ENCODE peak calls at places on chromosomes 11 and 22, in nine cellular contexts. L, G, R, A, T, S, C, O and B are unnamed samples.

GRCh38 chr11:116062526-116063171 is 558.4 kb upstream of the CADM1 start:
- DNase-seq in L (no peak), G (no peak), R (no peak), A (peak), T (no peak), S (no peak), C (no peak), O (no peak), B (no peak)

GRCh38 chr11:65856689-65857499 is 1.1 kb downstream of the CFL1 start:
- DNase-seq in L (peak), G (no peak), R (peak), A (peak), T (peak), S (peak), C (peak), O (peak), B (peak)

GRCh38 chr22:29306830-29307657 is 594 bp downstream of the GAS2L1 start:
- DNase-seq in L (peak), G (no peak), R (peak), A (no peak), T (peak), S (peak), C (peak), O (peak), B (peak)

GRCh38 chr11:106275151-106275550 is 197.7 kb downstream of the AASDHPPT start:
- DNase-seq in L (peak), G (no peak), R (no peak), A (no peak), T (no peak), S (no peak), C (no peak), O (no peak), B (no peak)

GRCh38 chr11:57480409-57481137 is 20.2 kb downstream of the RTN4RL2 start:
- DNase-seq in L (peak), G (no peak), R (peak), A (peak), T (no peak), S (peak), C (peak), O (peak), B (peak)

GRCh38 chr11:74695705-74696280 is 35.4 kb downstream of the CHRDL2 start:
- DNase-seq in L (peak), G (no peak), R (no peak), A (no peak), T (no peak), S (no peak), C (no peak), O (no peak), B (no peak)

GRCh38 chr22:30078320-30079311 is 1.6 kb upstream of the HORMAD2 start:
- DNase-seq in L (no peak), G (no peak), R (no peak), A (peak), T (no peak), S (no peak), C (no peak), O (peak), B (no peak)

GRCh38 chr11:65290448-65291165 is 24.1 kb upstream of the CDC42EP2 start:
- DNase-seq in L (peak), G (peak), R (peak), A (peak), T (peak), S (peak), C (peak), O (peak), B (peak)

GRCh38 chr11:119367661-119368120 is 13.8 kb downstream of the USP2 start:
- DNase-seq in L (no peak), G (no peak), R (no peak), A (no peak), T (no peak), S (no peak), C (no peak), O (no peak), B (no peak)

GRCh38 chr11:93519179-93519578 is 24.0 kb downstream of the SMCO4 start:
- DNase-seq in L (no peak), G (no peak), R (no peak), A (no peak), T (no peak), S (no peak), C (no peak), O (no peak), B (no peak)

GRCh38 chr22:38169116-38169515 is 12.5 kb downstream of the PLA2G6 start:
- DNase-seq in L (no peak), G (no peak), R (no peak), A (no peak), T (peak), S (no peak), C (no peak), O (no peak), B (no peak)

GRCh38 chr22:27800250-27801131 is 1.1 kb downstream of the MN1 start:
- DNase-seq in L (peak), G (no peak), R (no peak), A (no peak), T (no peak), S (peak), C (no peak), O (no peak), B (no peak)
- H3K4me3 ChIP-seq in L (peak), G (peak), R (peak), A (no peak), T (peak), S (peak), C (no peak), O (peak), B (peak)

GRCh38 chr11:36053901-36054300 is 110.0 kb downstream of the LDLRAD3 start:
- DNase-seq in L (no peak), G (no peak), R (no peak), A (no peak), T (no peak), S (no peak), C (no peak), O (no peak), B (no peak)
- TF ChIP-seq CTCF in L (no peak), G (no peak), R (no peak), A (no peak), T (no peak), S (no peak), C (no peak), O (no peak), B (no peak)

DNA sequence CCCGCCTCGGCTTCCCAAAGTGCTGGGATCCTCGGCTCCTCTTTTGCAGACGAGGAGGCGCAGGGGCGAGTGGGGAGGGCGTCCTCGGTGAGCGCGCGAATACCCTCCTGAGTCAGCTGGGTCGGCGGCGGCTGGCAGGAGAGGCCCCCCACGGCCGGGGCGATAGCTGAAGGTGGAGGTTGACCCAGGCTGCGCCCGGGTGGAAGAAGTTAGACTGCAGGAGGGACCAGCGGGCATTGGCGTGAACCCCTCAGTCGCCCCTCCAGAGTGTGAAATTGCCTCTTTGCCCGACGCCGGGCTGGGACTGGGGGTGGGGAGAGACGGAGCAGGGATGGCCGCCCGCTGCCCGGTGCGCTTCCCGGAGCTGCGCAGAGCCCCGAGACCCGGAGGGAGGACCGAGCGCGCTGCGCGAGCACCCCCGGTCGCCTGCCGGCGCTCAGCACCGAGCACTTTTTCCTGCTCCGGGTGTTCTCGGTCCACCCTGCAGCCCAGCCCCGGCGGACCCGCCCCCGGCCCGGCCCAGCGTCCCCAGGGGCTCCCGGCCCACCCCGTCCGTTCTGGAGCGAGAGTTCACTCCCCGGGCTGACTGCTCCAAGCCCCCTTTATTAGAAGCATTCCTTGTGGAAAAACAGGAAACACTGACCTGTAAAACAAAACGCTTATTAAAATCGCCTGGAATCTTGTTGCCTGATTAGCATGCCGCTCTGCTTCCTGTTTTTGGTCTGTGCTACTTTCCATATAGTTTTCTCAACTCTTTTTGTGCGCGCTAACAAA is 13.7 kb upstream of the CPT1A start:
- DNase-seq in L (no peak), G (no peak), R (no peak), A (no peak), T (no peak), S (peak), C (no peak), O (peak), B (peak)
- H3K4me3 ChIP-seq in L (peak), G (peak), R (peak), A (no peak), T (peak), S (peak), C (no peak), O (peak), B (peak)

GRCh38 chr11:47348859-47349258 is 3.6 kb downstream of the MYBPC3 start:
- DNase-seq in L (peak), G (no peak), R (no peak), A (peak), T (no peak), S (peak), C (peak), O (no peak), B (no peak)
- TF ChIP-seq CTCF in L (peak), G (no peak), R (no peak), A (peak), T (no peak), S (peak), C (peak), O (no peak), B (no peak)

DNA sequence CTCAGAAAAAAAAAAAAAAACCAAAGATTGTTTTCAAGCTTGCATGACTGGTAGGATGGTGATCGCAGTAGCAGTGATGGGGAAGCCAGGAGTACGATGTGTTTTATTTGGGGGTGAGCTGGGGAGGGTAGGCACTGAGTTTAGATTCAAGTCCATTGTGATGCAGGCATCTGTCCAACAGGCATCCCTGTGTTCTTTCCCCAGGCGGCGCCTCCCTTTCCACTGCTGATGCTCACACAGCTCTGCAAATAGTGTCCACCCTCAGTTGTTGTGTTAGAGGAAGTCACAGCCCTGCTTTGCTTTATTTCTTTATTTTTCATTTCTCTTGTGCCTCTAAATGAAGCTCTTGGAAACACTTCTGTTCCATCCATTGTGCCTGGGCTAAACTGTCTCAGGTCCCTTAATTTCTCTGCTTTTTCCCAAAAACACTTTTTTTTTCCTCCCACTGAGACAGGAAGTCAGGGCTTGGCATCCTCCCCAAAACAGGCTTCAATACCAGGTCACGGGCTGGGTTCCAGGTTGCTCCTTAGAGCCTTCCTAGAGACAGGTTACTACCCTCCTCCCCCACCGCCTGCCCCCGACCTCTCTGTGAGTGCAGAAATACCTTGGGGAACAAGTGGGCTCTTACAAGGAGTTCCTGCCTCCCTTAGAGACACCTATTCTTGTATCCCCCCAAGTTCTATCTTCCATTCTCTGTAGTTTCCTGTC is 38.6 kb upstream of the HSPA8 start:
- DNase-seq in L (peak), G (no peak), R (no peak), A (no peak), T (peak), S (peak), C (no peak), O (no peak), B (no peak)
- H3K4me3 ChIP-seq in L (no peak), G (no peak), R (no peak), A (no peak), T (no peak), S (no peak), C (no peak), O (no peak), B (no peak)